ENCODE peak calls at places on chromosome 7, in four cellular contexts. X is SK-N-SH, D is HepG2, W is GM12878. N is an unnamed sample.

GRCh38 chr7:37089972-37090371 is 358.7 kb downstream of the ELMO1 start:
- DNase-seq in X (no peak), D (peak; percentile 71), W (no peak), N (no peak)

GRCh38 chr7:130141161-130141857 is 63.9 kb downstream of the TMEM209 start:
- DNase-seq in X (peak; percentile 95), D (no peak), W (no peak), N (peak; percentile 85)

GRCh38 chr7:86760236-86760635 is 116.5 kb downstream of the GRM3 start:
- DNase-seq in X (no peak), D (no peak), W (no peak), N (no peak)

GRCh38 chr7:44490351-44491200 is at the start of gene NUDCD3:
- DNase-seq in X (peak; percentile 97), D (peak; percentile 75), W (peak; percentile 48), N (peak; percentile 41)

GRCh38 chr7:142556745-142557144 is 192.5 kb upstream of the PRSS1 start:
- DNase-seq in X (peak; percentile 25), D (peak; percentile 5), W (no peak), N (no peak)

GRCh38 chr7:97187067-97187466 is 69.6 kb downstream of the SDHAF3 start:
- DNase-seq in X (no peak), D (no peak), W (no peak), N (no peak)

GRCh38 chr7:102140952-102141370 is 145.7 kb upstream of the SH2B2 start:
- DNase-seq in X (no peak), D (no peak), W (peak; percentile 37), N (no peak)

GRCh38 chr7:114086491-114086905 is 167.7 kb upstream of the PPP1R3A start:
- DNase-seq in X (no peak), D (no peak), W (no peak), N (peak; percentile 51)

GRCh38 chr7:728602-729001 is 1.5 kb upstream of the PRKAR1B start:
- DNase-seq in X (no peak), D (no peak), W (no peak), N (no peak)

GRCh38 chr7:727104-727805 is at the start of gene PRKAR1B:
- DNase-seq in X (peak; percentile 87), D (no peak), W (no peak), N (no peak)

GRCh38 chr7:726854-727103 is 280 bp downstream of the DNAAF5 start:
- DNase-seq in X (no peak), D (no peak), W (no peak), N (no peak)

GRCh38 chr7:729154-730000 is 2.3 kb upstream of the PRKAR1B start:
- DNase-seq in X (no peak), D (no peak), W (no peak), N (no peak)

GRCh38 chr7:727806-728460 is 852 bp upstream of the PRKAR1B start:
- DNase-seq in X (peak; percentile 82), D (no peak), W (no peak), N (no peak)
- TF ChIP-seq TCF12 in X (no peak), D (no peak), W (no peak), N (no peak)

GRCh38 chr7:84003191-84003590 is 191.4 kb downstream of the SEMA3A start:
- DNase-seq in X (no peak), D (no peak), W (no peak), N (no peak)

GRCh38 chr7:83996879-83997278 is 197.7 kb downstream of the SEMA3A start:
- DNase-seq in X (no peak), D (no peak), W (no peak), N (no peak)

GRCh38 chr7:84002348-84002747 is 192.2 kb downstream of the SEMA3A start:
- DNase-seq in X (no peak), D (no peak), W (no peak), N (no peak)
- TF ChIP-seq TCF12 in X (no peak), D (no peak), W (no peak), N (no peak)

DNA sequence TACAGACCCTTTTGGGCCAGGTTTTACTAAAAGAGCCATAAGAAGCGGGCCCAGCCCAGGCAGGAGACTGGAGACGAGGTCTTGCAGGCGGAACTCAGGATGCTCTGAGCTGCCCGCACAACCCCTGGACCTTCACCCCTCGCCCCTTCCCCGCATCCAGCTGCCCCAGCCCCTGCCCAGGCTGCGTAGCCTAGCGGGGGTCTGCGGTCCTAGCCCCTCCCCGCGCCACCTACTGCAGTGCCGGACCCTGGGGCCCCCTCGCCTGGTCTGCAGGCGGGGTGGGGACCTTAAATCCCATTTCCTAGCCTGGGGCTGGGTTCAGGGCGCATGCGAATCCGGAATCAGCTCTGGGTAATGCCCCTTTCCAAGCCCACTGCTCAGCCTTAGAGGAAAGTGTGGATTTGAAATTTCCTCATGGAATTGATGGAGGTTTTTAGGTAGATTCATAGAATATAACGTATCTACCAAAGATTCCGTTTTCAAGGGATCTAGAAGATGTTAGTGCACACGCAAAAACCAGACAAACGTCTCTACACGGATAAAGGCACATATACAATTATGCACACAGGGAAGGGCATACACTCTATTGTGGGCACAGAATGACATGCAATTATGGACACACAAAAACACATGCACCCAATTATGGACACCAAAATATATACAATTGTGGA is 568 bp upstream of the HOXA3 start:
- DNase-seq in X (peak; percentile 43), D (no peak), W (no peak), N (peak; percentile 53)
- TF ChIP-seq TCF12 in X (no peak), D (no peak), W (no peak), N (no peak)

DNA sequence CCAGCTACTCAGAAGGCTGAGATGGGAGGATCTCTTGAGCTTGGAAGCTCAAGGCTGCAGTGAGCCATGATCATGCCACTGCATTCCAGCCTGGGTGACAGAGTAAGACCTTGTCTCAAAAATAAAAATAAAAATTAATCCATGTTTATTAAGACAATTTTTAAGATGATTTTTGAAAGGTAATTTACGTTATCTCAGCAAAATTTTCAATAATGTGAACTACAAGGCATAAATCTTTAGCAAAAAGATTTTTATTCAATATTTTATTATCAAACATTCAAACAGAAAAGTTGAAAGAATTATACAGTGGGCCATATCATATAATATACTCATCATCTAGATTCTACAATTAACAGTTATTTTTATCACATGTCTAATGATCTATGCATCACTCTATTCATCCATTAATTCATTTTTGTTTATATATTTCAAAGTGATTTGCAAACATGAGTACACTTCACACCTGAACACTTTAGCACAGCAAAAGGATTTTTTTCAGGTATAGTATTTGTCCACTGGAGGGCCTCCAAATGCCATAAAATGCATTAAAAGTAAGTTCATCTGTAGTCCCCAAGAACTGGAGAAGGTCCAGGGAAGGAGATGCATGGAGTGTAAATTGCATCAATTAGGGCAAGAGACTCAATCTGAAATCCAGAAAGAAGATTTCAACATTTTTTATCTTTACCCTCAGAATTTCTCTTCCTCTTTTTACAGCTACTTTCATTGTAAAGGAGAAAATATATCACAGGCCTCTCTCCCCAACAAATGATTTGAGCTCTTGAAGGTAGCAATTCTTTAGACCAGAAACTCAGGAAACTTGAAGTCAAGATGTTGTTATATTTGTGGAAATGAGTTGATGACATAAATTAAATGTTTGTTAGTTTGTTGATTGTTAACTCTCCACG is 38.6 kb upstream of the RSBN1L start:
- DNase-seq in X (peak; percentile 64), D (peak; percentile 53), W (peak; percentile 12), N (no peak)
- TF ChIP-seq TCF12 in X (no peak), D (no peak), W (no peak), N (no peak)

GRCh38 chr7:6148724-6149360 is 117.7 kb downstream of the ANKRD61 start:
- DNase-seq in X (no peak), D (no peak), W (no peak), N (no peak)
- TF ChIP-seq TCF12 in X (no peak), D (no peak), W (no peak), N (no peak)

N was measured in H1.